ENCODE peak calls at places on chromosomes 7 and 10, in eight cellular contexts. I, Q, H, P, Y, J, E and T are unnamed samples.

GRCh38 chr7:142626420-142627035 is 122.7 kb upstream of the PRSS1 start:
- DNase-seq in J (peak), P (no peak), I (peak), E (peak), H (peak), Y (peak), Q (peak), T (peak)

GRCh38 chr7:81299272-81299671 is 380.4 kb upstream of the SEMA3C start:
- DNase-seq in I (peak), P (peak), Y (no peak), E (no peak), J (no peak), H (no peak), Q (no peak), T (no peak)

GRCh38 chr10:129730272-129730992 is 233.6 kb downstream of the EBF3 start:
- DNase-seq in J (no peak), P (no peak), I (no peak), Q (no peak), Y (no peak), H (no peak), E (no peak), T (no peak)

GRCh38 chr7:40717242-40717641 is 582.4 kb downstream of the SUGCT start:
- DNase-seq in Q (no peak), P (peak), Y (peak), I (peak), E (no peak), H (peak), J (no peak), T (peak)

GRCh38 chr10:20839141-20839540 is 58.0 kb downstream of the NEBL start:
- DNase-seq in P (no peak), Q (no peak), J (no peak), H (no peak), Y (no peak), E (no peak), I (no peak), T (no peak)

GRCh38 chr7:40836218-40836617 is 701.4 kb downstream of the SUGCT start:
- DNase-seq in J (no peak), Q (no peak), E (no peak), H (no peak), I (no peak), P (no peak), Y (peak), T (no peak)

GRCh38 chr7:35753761-35754603 is 46.9 kb upstream of the SEPTIN7 start:
- DNase-seq in H (no peak), I (no peak), J (no peak), Y (no peak), E (no peak), Q (no peak), P (no peak), T (no peak)

GRCh38 chr7:37440738-37441404 is 7.8 kb downstream of the ELMO1 start:
- DNase-seq in I (no peak), P (no peak), Q (peak), Y (no peak), H (no peak), J (peak), E (no peak), T (peak)

GRCh38 chr7:7265057-7265456 is 82.7 kb downstream of the C1GALT1 start:
- DNase-seq in H (no peak), E (no peak), Q (no peak), Y (no peak), P (no peak), J (no peak), I (no peak), T (no peak)

GRCh38 chr7:125526958-125527357 is 597.3 kb upstream of the POT1 start:
- DNase-seq in E (no peak), H (no peak), J (no peak), Q (no peak), I (no peak), P (no peak), Y (no peak), T (no peak)